ENCODE peak calls at places on chromosomes 12 and 14, in five cellular contexts. O, M, K, V and S are unnamed samples.

GRCh38 chr14:65255029-65255545 is 152.8 kb upstream of the MAX start:
- DNase-seq in M (no peak), O (peak; percentile 82), V (peak; percentile 78), K (peak; percentile 33), S (no peak)

GRCh38 chr12:132182711-132183365 is 38.6 kb downstream of the NOC4L start:
- DNase-seq in K (no peak), M (no peak), O (no peak), V (no peak), S (no peak)

GRCh38 chr12:109815874-109816617 is 17.2 kb downstream of the TRPV4 start:
- DNase-seq in K (no peak), V (no peak), M (no peak), O (no peak), S (no peak)

GRCh38 chr14:68782091-68782981 is 10.5 kb downstream of the ZFP36L1 start:
- DNase-seq in V (no peak), M (no peak), O (no peak), K (no peak), S (no peak)

GRCh38 chr12:94326727-94327126 is 132.9 kb downstream of the CEP83 start:
- DNase-seq in K (no peak), O (no peak), V (no peak), M (no peak), S (no peak)

GRCh38 chr14:104973215-104974145 is 4.7 kb downstream of the AHNAK2 start:
- DNase-seq in M (no peak), O (no peak), K (no peak), V (peak; percentile 85), S (no peak)

GRCh38 chr14:63654346-63654745 is 12.7 kb upstream of the WDR89 start:
- DNase-seq in O (no peak), V (no peak), K (no peak), M (no peak), S (no peak)

GRCh38 chr12:53695148-53696138 is 19.6 kb upstream of the ATP5MC2 start:
- DNase-seq in V (peak; percentile 55), O (no peak), M (peak; percentile 74), K (peak; percentile 48), S (peak; percentile 49)

GRCh38 chr14:33940561-33941011 is 10.3 kb downstream of the EGLN3 start:
- DNase-seq in O (no peak), V (no peak), K (no peak), M (no peak), S (no peak)

GRCh38 chr14:41749425-41749824 is 142.7 kb downstream of the LRFN5 start:
- DNase-seq in K (no peak), O (peak; percentile 23), V (no peak), M (no peak), S (no peak)

GRCh38 chr12:105226219-105226618 is 9.8 kb downstream of the APPL2 start:
- DNase-seq in K (peak; percentile 73), V (no peak), O (no peak), M (no peak), S (no peak)

GRCh38 chr12:104599985-104600712 is 143.4 kb downstream of the CHST11 start:
- DNase-seq in V (no peak), M (no peak), O (no peak), K (no peak), S (peak; percentile 62)

GRCh38 chr12:57756406-57757341 is 1.8 kb downstream of the MARCHF9 start:
- DNase-seq in V (peak; percentile 94), O (no peak), M (peak; percentile 88), K (peak; percentile 82), S (peak; percentile 72)

GRCh38 chr14:97692084-97692483 is 894.9 kb downstream of the VRK1 start:
- DNase-seq in V (no peak), K (no peak), M (no peak), O (no peak), S (no peak)

GRCh38 chr12:16385779-16386646 is 38.6 kb downstream of the MGST1 start:
- DNase-seq in K (peak; percentile 51), V (peak; percentile 21), M (no peak), O (peak; percentile 88), S (peak; percentile 11)

GRCh38 chr12:49055978-49056754 is 4.4 kb downstream of the KMT2D start:
- DNase-seq in V (peak; percentile 75), O (peak; percentile 62), K (peak; percentile 81), M (no peak), S (peak; percentile 72)

GRCh38 chr14:58131386-58131785 is 20.6 kb downstream of the ARMH4 start:
- DNase-seq in M (no peak), O (peak; percentile 31), K (no peak), V (no peak), S (no peak)

GRCh38 chr12:59185291-59185690 is 265.0 kb upstream of the LRIG3 start:
- DNase-seq in M (no peak), V (no peak), O (no peak), K (no peak), S (no peak)

GRCh38 chr14:36660736-36661505 is 739 bp upstream of the PAX9 start:
- DNase-seq in O (no peak), M (peak; percentile 56), V (no peak), K (no peak), S (no peak)

GRCh38 chr14:52258783-52259182 is 8.7 kb upstream of the PTGDR start:
- DNase-seq in K (no peak), M (no peak), O (no peak), V (no peak), S (no peak)

GRCh38 chr14:56057071-56057865 is 60.9 kb upstream of the PELI2 start:
- DNase-seq in V (no peak), K (no peak), M (no peak), O (no peak), S (no peak)

GRCh38 chr12:52600475-52600874 is 788 bp downstream of the KRT72 start:
- DNase-seq in K (no peak), O (no peak), M (no peak), V (no peak), S (no peak)

GRCh38 chr12:88153959-88154358 is 11.9 kb downstream of the TMTC3 start:
- DNase-seq in K (peak; percentile 2), M (no peak), O (peak; percentile 16), V (no peak), S (no peak)

GRCh38 chr12:102182635-102183034 is 15.0 kb downstream of the PMCH start:
- DNase-seq in O (no peak), M (no peak), V (no peak), K (no peak), S (no peak)

GRCh38 chr14:100222219-100223093 is 16.5 kb upstream of the YY1 start:
- DNase-seq in O (no peak), V (no peak), M (no peak), K (no peak), S (no peak)
- TF ChIP-seq CHD2 in O (no peak), V (no peak), M (no peak), K (no peak), S (no peak)

GRCh38 chr14:91830777-91831176 is 36.6 kb downstream of the TC2N start:
- DNase-seq in K (no peak), O (no peak), V (no peak), M (no peak), S (no peak)
- TF ChIP-seq CHD2 in K (no peak), O (no peak), V (no peak), M (no peak), S (no peak)

GRCh38 chr12:68267892-68268396 is 14.5 kb upstream of the IL22 start:
- DNase-seq in M (no peak), O (no peak), V (no peak), K (no peak), S (no peak)
- TF ChIP-seq CHD2 in M (no peak), O (no peak), V (no peak), K (no peak), S (no peak)

DNA sequence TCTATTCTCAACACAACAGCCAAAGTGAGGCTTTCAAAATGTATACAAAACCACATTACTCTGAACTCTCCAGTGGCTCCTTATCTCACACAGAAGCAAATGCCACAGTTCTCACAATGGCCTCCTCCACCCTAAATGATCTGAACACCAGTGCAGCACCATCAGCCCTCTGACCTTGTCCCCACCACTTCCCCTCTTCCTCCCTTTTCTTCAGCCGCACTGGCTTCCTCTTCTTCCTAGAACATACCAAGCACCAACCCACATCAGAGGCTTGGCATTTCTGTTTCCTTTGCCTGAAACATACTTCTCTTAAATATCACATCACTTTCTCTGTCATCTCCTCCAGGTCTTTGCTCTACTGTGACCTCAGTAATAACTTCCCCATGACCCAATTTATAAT is 66.3 kb downstream of the GPR135 start:
- DNase-seq in M (no peak), V (no peak), O (no peak), K (no peak), S (no peak)
- TF ChIP-seq CHD2 in M (no peak), V (no peak), O (no peak), K (no peak), S (no peak)

GRCh38 chr14:72590577-72590976 is 303.3 kb downstream of the DPF3 start:
- DNase-seq in O (no peak), V (no peak), M (no peak), K (no peak), S (no peak)

GRCh38 chr14:72597834-72598233 is 296.1 kb downstream of the DPF3 start:
- DNase-seq in K (no peak), O (no peak), M (no peak), V (no peak), S (no peak)

GRCh38 chr14:72591401-72591800 is 302.5 kb downstream of the DPF3 start:
- DNase-seq in K (no peak), V (no peak), O (no peak), M (no peak), S (no peak)

GRCh38 chr14:72595152-72595551 is 298.7 kb downstream of the DPF3 start:
- DNase-seq in K (no peak), V (no peak), M (no peak), O (no peak), S (no peak)

DNA sequence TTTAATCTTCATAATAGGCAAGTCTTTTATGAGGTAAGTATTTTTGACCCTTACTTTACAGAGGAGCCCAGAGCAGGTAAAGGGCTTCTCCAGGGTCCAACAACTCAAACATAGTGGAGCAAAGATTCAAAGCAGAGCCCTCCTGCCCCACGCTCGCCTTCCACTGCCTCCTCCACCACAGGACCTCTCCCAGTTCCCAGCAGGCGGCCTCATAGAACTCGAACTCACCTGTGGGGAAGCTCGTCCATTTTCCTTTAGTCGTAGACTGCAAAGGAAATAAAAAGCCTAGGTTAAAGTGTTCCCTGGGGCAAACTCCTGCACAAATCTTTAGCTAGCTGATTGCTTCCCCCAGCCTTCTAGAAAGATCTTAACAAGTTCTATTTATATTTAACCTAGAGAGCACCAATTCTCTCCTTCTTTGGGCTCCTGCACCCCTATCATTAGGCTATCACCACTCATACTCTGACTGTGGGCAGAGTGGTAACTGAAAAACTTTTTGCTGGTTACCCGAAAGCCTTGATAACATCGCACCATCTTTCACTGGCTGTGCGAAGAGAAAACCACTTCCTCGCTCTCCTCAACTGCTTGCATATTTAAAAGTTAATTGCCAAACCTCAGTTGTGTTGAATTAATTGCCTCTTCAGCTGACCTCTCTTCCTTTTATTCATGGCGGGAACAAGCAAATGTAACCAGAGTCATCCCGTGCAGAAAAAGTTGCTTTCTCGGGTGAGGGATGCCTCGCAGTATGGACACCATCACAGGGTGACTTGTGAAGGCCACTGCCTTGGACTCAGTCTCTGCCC is 299.6 kb downstream of the DPF3 start:
- DNase-seq in V (no peak), O (no peak), K (no peak), M (no peak), S (no peak)
- TF ChIP-seq CHD2 in V (no peak), O (no peak), K (no peak), M (no peak), S (no peak)

DNA sequence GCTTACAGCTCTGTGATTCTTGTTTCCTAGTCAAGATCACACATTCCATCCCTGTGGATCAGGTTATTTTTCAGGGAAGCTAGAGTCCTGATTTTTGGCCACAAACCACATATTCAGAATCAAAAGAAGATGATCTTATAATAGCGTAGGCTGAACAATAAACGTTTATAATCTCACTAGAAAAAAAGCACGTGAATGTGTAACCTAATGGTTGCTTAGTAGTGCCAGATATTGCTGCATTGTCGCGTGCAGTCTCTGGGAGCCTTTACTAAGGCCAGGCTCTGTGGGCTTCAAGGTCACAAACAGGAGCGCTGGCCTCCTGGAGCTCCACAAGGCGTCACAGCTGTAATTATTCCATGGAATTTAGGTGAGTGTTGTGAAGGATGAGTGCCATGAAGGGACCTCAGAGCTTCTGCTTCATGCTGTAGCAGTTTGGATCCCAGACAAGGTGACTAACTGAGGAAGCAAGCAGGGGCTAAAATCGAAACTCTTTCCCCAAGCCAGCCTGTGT is 17.4 kb downstream of the CDKN1B start:
- DNase-seq in M (no peak), O (no peak), V (no peak), K (no peak), S (no peak)
- TF ChIP-seq CHD2 in M (no peak), O (no peak), V (no peak), K (no peak), S (no peak)